ENCODE peak calls at places on chromosomes 13 and 19, in seven cellular contexts. One of them, this sample, is unnamed. For H3K9me3, the result is how much of the 10 kb centered on the place peaks cover.

GRCh38 chr13:31538067-31539042 is 201.0 kb upstream of the RXFP2 start:
- DNase-seq in ovary: no peak
- DNase-seq in Caco-2: no peak
- DNase-seq in upper lobe of left lung: no peak
- DNase-seq in pancreas: no peak
- DNase-seq in psoas muscle: no peak
- DNase-seq in transverse colon: peak
- DNase-seq in this sample: peak

GRCh38 chr13:113374511-113375175 is 10.7 kb upstream of the GRTP1 start:
- DNase-seq in ovary: no peak
- DNase-seq in Caco-2: no peak
- DNase-seq in upper lobe of left lung: no peak
- DNase-seq in pancreas: no peak
- DNase-seq in psoas muscle: no peak
- DNase-seq in transverse colon: no peak
- DNase-seq in this sample: no peak

GRCh38 chr13:39209731-39210633 is 171.7 kb downstream of the NHLRC3 start:
- DNase-seq in ovary: no peak
- DNase-seq in Caco-2: no peak
- DNase-seq in upper lobe of left lung: no peak
- DNase-seq in pancreas: no peak
- DNase-seq in psoas muscle: no peak
- DNase-seq in transverse colon: no peak
- DNase-seq in this sample: no peak

GRCh38 chr19:46202872-46203860 is 26.4 kb upstream of the IGFL1 start:
- DNase-seq in ovary: no peak
- DNase-seq in Caco-2: peak
- DNase-seq in upper lobe of left lung: no peak
- DNase-seq in pancreas: no peak
- DNase-seq in psoas muscle: no peak
- DNase-seq in transverse colon: no peak
- DNase-seq in this sample: no peak

GRCh38 chr19:1386945-1387683 is 3.4 kb downstream of the NDUFS7 start:
- DNase-seq in ovary: no peak
- DNase-seq in Caco-2: no peak
- DNase-seq in upper lobe of left lung: no peak
- DNase-seq in pancreas: no peak
- DNase-seq in psoas muscle: no peak
- DNase-seq in transverse colon: no peak
- DNase-seq in this sample: no peak

GRCh38 chr13:109332501-109333499 is 453.6 kb downstream of the IRS2 start:
- DNase-seq in ovary: no peak
- DNase-seq in Caco-2: no peak
- DNase-seq in upper lobe of left lung: no peak
- DNase-seq in pancreas: no peak
- DNase-seq in psoas muscle: no peak
- DNase-seq in transverse colon: peak
- DNase-seq in this sample: no peak

GRCh38 chr13:33175991-33176390 is 109.6 kb downstream of the STARD13 start:
- DNase-seq in ovary: no peak
- DNase-seq in Caco-2: no peak
- DNase-seq in upper lobe of left lung: no peak
- DNase-seq in pancreas: no peak
- DNase-seq in psoas muscle: no peak
- DNase-seq in transverse colon: no peak
- DNase-seq in this sample: no peak

GRCh38 chr19:56477429-56478338 is 539 bp upstream of the ZNF667 start:
- DNase-seq in ovary: peak
- DNase-seq in Caco-2: no peak
- DNase-seq in upper lobe of left lung: peak
- DNase-seq in pancreas: peak
- DNase-seq in psoas muscle: peak
- DNase-seq in transverse colon: peak
- DNase-seq in this sample: peak

GRCh38 chr13:51230473-51231105 is 8.4 kb downstream of the FAM124A start:
- DNase-seq in ovary: peak
- DNase-seq in Caco-2: no peak
- DNase-seq in upper lobe of left lung: peak
- DNase-seq in pancreas: peak
- DNase-seq in psoas muscle: peak
- DNase-seq in transverse colon: peak
- DNase-seq in this sample: no peak

GRCh38 chr13:30792257-30793000 is 57.1 kb downstream of the ALOX5AP start:
- DNase-seq in ovary: peak
- DNase-seq in Caco-2: peak
- DNase-seq in upper lobe of left lung: peak
- DNase-seq in pancreas: peak
- DNase-seq in psoas muscle: peak
- DNase-seq in transverse colon: peak
- DNase-seq in this sample: peak

GRCh38 chr13:99605417-99606321 is 104.4 kb downstream of the TM9SF2 start:
- DNase-seq in ovary: peak
- DNase-seq in Caco-2: peak
- DNase-seq in upper lobe of left lung: peak
- DNase-seq in pancreas: peak
- DNase-seq in psoas muscle: peak
- DNase-seq in transverse colon: peak
- DNase-seq in this sample: peak

GRCh38 chr19:48810151-48810550 is 678 bp downstream of the BCAT2 start:
- DNase-seq in ovary: no peak
- DNase-seq in Caco-2: no peak
- DNase-seq in upper lobe of left lung: no peak
- DNase-seq in pancreas: no peak
- DNase-seq in psoas muscle: no peak
- DNase-seq in transverse colon: no peak
- DNase-seq in this sample: no peak

GRCh38 chr19:30450101-30450500 is 77.9 kb downstream of the ZNF536 start:
- DNase-seq in ovary: peak
- DNase-seq in Caco-2: no peak
- DNase-seq in upper lobe of left lung: no peak
- DNase-seq in pancreas: peak
- DNase-seq in psoas muscle: no peak
- DNase-seq in transverse colon: peak
- DNase-seq in this sample: no peak

GRCh38 chr19:45753548-45753947 is 15.5 kb downstream of the SIX5 start:
- DNase-seq in ovary: no peak
- DNase-seq in Caco-2: no peak
- DNase-seq in upper lobe of left lung: no peak
- DNase-seq in pancreas: no peak
- DNase-seq in psoas muscle: no peak
- DNase-seq in transverse colon: no peak
- DNase-seq in this sample: no peak

GRCh38 chr19:14517840-14518505 is at the start of gene DNAJB1:
- DNase-seq in ovary: peak
- DNase-seq in Caco-2: peak
- DNase-seq in upper lobe of left lung: peak
- DNase-seq in pancreas: peak
- DNase-seq in psoas muscle: peak
- DNase-seq in transverse colon: peak
- DNase-seq in this sample: peak

GRCh38 chr13:85586422-85586831 is 212.8 kb downstream of the SLITRK6 start:
- DNase-seq in ovary: no peak
- DNase-seq in Caco-2: no peak
- DNase-seq in upper lobe of left lung: no peak
- DNase-seq in pancreas: no peak
- DNase-seq in psoas muscle: no peak
- DNase-seq in transverse colon: no peak
- DNase-seq in this sample: no peak

GRCh38 chr19:6362351-6362801 is 1.0 kb downstream of the CLPP start:
- DNase-seq in ovary: no peak
- DNase-seq in Caco-2: no peak
- DNase-seq in upper lobe of left lung: no peak
- DNase-seq in pancreas: no peak
- DNase-seq in psoas muscle: no peak
- DNase-seq in transverse colon: no peak
- DNase-seq in this sample: no peak

GRCh38 chr13:41565221-41565620 is 107.9 kb downstream of the RGCC start:
- DNase-seq in ovary: no peak
- DNase-seq in Caco-2: no peak
- DNase-seq in upper lobe of left lung: no peak
- DNase-seq in pancreas: no peak
- DNase-seq in psoas muscle: no peak
- DNase-seq in transverse colon: no peak
- DNase-seq in this sample: no peak

GRCh38 chr19:1087813-1088418 is 7.3 kb downstream of the POLR2E start:
- DNase-seq in ovary: no peak
- DNase-seq in Caco-2: no peak
- DNase-seq in upper lobe of left lung: peak
- DNase-seq in pancreas: no peak
- DNase-seq in psoas muscle: no peak
- DNase-seq in transverse colon: peak
- DNase-seq in this sample: peak

GRCh38 chr19:49559928-49560327 is 20.4 kb downstream of the NOSIP start:
- DNase-seq in ovary: no peak
- DNase-seq in Caco-2: no peak
- DNase-seq in upper lobe of left lung: no peak
- DNase-seq in pancreas: no peak
- DNase-seq in psoas muscle: no peak
- DNase-seq in transverse colon: no peak
- DNase-seq in this sample: no peak

GRCh38 chr19:23823952-23824389 is 65.3 kb upstream of the ZNF681 start:
- DNase-seq in ovary: no peak
- DNase-seq in Caco-2: peak
- DNase-seq in upper lobe of left lung: no peak
- DNase-seq in pancreas: no peak
- DNase-seq in psoas muscle: no peak
- DNase-seq in transverse colon: peak
- DNase-seq in this sample: no peak
- H3K9me3 ChIP-seq in ovary: under half
- H3K9me3 ChIP-seq in Caco-2: under half
- H3K9me3 ChIP-seq in upper lobe of left lung: under half
- H3K9me3 ChIP-seq in pancreas: under half
- H3K9me3 ChIP-seq in psoas muscle: under half
- H3K9me3 ChIP-seq in transverse colon: under half
- H3K9me3 ChIP-seq in this sample: under half

DNA sequence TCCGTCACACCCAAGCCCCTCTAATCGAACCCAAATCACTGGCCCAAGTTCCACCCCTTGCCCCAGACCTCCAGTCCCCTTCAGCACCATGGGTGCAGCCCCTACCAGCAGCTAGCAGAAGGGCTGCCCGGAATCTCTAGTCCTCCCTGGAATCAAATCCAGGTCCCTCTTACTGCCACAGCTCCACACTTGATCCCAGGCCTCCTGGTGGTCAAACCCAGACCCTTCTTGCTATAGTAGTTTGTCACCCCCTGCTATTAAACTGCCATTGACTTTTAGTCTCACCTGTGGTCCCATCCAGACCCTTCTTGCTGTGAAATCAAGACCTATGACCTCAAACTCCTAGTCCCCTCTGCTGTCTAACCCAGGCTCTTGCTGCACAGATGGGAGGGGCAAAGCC is 8.7 kb downstream of the HIPK4 start:
- DNase-seq in ovary: no peak
- DNase-seq in Caco-2: no peak
- DNase-seq in upper lobe of left lung: no peak
- DNase-seq in pancreas: no peak
- DNase-seq in psoas muscle: no peak
- DNase-seq in transverse colon: no peak
- DNase-seq in this sample: no peak
- TF ChIP-seq CTCF in ovary: no peak
- TF ChIP-seq CTCF in Caco-2: peak
- TF ChIP-seq CTCF in upper lobe of left lung: no peak
- TF ChIP-seq CTCF in pancreas: no peak
- TF ChIP-seq CTCF in psoas muscle: no peak
- TF ChIP-seq CTCF in transverse colon: no peak
- TF ChIP-seq CTCF in this sample: no peak

DNA sequence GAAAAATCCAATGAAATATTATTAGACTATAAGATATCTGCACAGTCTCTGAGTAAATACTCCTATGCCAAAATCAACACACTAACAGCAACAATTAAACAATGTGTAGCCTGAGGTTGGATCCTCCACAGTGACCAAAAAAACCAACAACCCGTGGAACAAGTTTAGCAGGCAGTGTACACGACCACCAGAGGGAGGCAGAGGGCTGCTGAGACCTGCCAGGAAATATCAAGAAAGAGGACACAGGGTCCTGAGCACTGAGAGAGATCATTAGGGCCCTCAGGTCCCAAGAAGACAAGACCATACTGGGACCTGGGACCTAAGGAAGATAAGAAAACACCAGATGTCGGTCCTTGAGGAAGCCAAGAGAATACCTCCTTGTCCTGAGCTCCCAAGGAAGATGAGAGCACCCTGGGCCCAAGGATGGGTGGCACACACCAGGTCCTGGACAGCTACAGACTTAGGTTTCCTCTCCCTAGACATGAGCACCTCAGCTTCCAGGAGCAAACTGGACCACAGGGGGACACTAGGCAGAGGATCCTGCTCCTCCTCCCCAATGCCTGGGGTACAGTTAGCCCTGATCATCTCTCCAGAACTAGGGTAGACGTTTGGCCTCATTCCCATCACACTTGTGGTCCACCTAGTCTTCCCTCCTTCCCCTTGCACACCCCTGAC is 822 bp upstream of the ZNF274 start:
- DNase-seq in ovary: peak
- DNase-seq in Caco-2: peak
- DNase-seq in upper lobe of left lung: peak
- DNase-seq in pancreas: no peak
- DNase-seq in psoas muscle: peak
- DNase-seq in transverse colon: peak
- DNase-seq in this sample: no peak
- H3K9me3 ChIP-seq in ovary: half or more
- H3K9me3 ChIP-seq in Caco-2: half or more
- H3K9me3 ChIP-seq in upper lobe of left lung: half or more
- H3K9me3 ChIP-seq in pancreas: under half
- H3K9me3 ChIP-seq in psoas muscle: half or more
- H3K9me3 ChIP-seq in transverse colon: half or more
- H3K9me3 ChIP-seq in this sample: half or more

DNA sequence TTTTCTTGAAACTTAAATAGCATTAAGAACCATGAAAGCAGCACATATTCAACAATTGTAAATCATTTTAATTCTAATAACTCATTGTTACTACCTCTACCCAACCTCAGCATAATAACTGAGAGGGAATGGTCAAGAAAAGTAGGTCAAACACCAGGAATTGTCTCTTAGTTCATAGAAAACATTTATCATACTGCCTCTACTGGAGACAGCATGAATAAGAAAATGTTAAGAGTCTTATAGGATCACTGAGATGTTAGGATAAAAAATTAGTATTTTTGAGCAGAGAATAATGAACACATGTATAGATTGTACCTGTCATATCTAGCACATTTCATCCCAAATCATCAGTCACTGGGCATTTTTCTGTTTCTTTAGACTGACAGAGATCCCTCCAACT is 515.3 kb downstream of the PCDH9 start:
- DNase-seq in ovary: no peak
- DNase-seq in Caco-2: no peak
- DNase-seq in upper lobe of left lung: no peak
- DNase-seq in pancreas: no peak
- DNase-seq in psoas muscle: no peak
- DNase-seq in transverse colon: no peak
- DNase-seq in this sample: no peak
- TF ChIP-seq CTCF in ovary: no peak
- TF ChIP-seq CTCF in Caco-2: peak
- TF ChIP-seq CTCF in upper lobe of left lung: no peak
- TF ChIP-seq CTCF in pancreas: peak
- TF ChIP-seq CTCF in psoas muscle: no peak
- TF ChIP-seq CTCF in transverse colon: peak
- TF ChIP-seq CTCF in this sample: no peak

DNA sequence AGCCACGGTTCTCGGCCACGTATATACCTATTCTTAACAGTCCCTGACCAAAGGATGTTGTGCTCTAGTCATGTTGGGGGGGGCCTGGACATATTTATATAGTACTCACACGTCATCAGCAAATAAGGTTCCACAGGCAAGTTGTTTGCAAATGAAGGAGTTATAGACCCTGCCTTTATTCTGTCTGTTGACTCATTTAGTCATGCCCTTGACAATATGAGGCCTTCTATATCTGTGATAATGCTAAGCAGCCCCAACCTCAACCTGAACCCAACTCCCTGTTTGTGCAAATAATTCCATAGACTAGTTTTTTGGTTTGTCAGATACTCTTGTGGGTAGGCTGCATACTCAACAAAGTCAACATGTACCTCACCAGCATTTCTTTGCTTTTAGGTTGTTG is 8.9 kb downstream of the ZNF586 start:
- DNase-seq in ovary: no peak
- DNase-seq in Caco-2: no peak
- DNase-seq in upper lobe of left lung: no peak
- DNase-seq in pancreas: no peak
- DNase-seq in psoas muscle: no peak
- DNase-seq in transverse colon: no peak
- DNase-seq in this sample: no peak
- H3K9me3 ChIP-seq in ovary: half or more
- H3K9me3 ChIP-seq in Caco-2: under half
- H3K9me3 ChIP-seq in upper lobe of left lung: under half
- H3K9me3 ChIP-seq in pancreas: under half
- H3K9me3 ChIP-seq in psoas muscle: under half
- H3K9me3 ChIP-seq in transverse colon: half or more
- H3K9me3 ChIP-seq in this sample: under half

This sample was measured in tibial artery.